ENCODE peak calls at places on chromosomes 11 and 22, in seven cellular contexts. T, W, L, O, S, E and R are unnamed samples.

GRCh38 chr11:12232160-12232559 is 121.8 kb downstream of the MICAL2 start:
- DNase-seq in W (no peak), O (no peak), S (no peak), E (no peak), L (no peak), T (no peak), R (no peak)

GRCh38 chr11:121038642-121039409 is 14.9 kb downstream of the TBCEL start:
- DNase-seq in L (no peak), S (no peak), W (no peak), E (no peak), O (no peak), T (no peak), R (no peak)

GRCh38 chr11:13333456-13333957 is 55.9 kb downstream of the BMAL1 start:
- DNase-seq in S (no peak), L (no peak), T (no peak), O (no peak), W (no peak), E (no peak), R (peak; percentile 35)

GRCh38 chr22:49160261-49161001 is 667.2 kb downstream of the BRD1 start:
- DNase-seq in S (no peak), T (no peak), E (no peak), O (no peak), W (no peak), L (no peak), R (no peak)

GRCh38 chr11:85595285-85595884 is 31.8 kb downstream of the DLG2 start:
- DNase-seq in E (peak; percentile 53), L (peak; percentile 54), S (peak; percentile 13), T (peak; percentile 69), O (no peak), W (no peak), R (no peak)

GRCh38 chr11:14902650-14903350 is 10.8 kb upstream of the CYP2R1 start:
- DNase-seq in L (peak; percentile 89), S (peak; percentile 53), W (no peak), E (no peak), O (no peak), T (no peak), R (no peak)

GRCh38 chr11:86069408-86070086 is 663 bp upstream of the PICALM start:
- DNase-seq in T (no peak), S (peak; percentile 79), E (no peak), O (no peak), W (no peak), L (peak; percentile 98), R (peak; percentile 33)

GRCh38 chr11:27528711-27529110 is 22.1 kb upstream of the LIN7C start:
- DNase-seq in O (no peak), W (no peak), S (no peak), L (no peak), T (no peak), E (no peak), R (no peak)

GRCh38 chr11:34564406-34564805 is 50.8 kb upstream of the ELF5 start:
- DNase-seq in E (no peak), W (no peak), T (no peak), S (peak; percentile 9), L (no peak), O (no peak), R (no peak)